ENCODE peak calls at places on chromosomes 6 and 20, in six cellular contexts. One of them, this sample, is unnamed.
A peak's percentile ranks its signal among the peaks of the same experiment; 100 is the strongest.

GRCh38 chr20:53950578-53950977 is 119.8 kb downstream of the BCAS1 start:
- DNase-seq in transverse colon: no peak
- DNase-seq in iPS DF 6.9: no peak
- DNase-seq in CD8-positive, alpha-beta memory T cell: no peak
- DNase-seq in right atrium auricular region: no peak
- DNase-seq in cardiac muscle cell: no peak
- DNase-seq in this sample: no peak

GRCh38 chr6:1609662-1610496 is at the start of gene FOXC1:
- DNase-seq in transverse colon: peak; percentile 79
- DNase-seq in iPS DF 6.9: no peak
- DNase-seq in CD8-positive, alpha-beta memory T cell: no peak
- DNase-seq in right atrium auricular region: peak; percentile 95
- DNase-seq in cardiac muscle cell: peak; percentile 96
- DNase-seq in this sample: no peak

GRCh38 chr6:148345176-148345575 is 2.5 kb downstream of the SASH1 start:
- DNase-seq in transverse colon: no peak
- DNase-seq in iPS DF 6.9: no peak
- DNase-seq in CD8-positive, alpha-beta memory T cell: no peak
- DNase-seq in right atrium auricular region: no peak
- DNase-seq in cardiac muscle cell: no peak
- DNase-seq in this sample: no peak

GRCh38 chr6:4805553-4806307 is 29.5 kb downstream of the CDYL start:
- DNase-seq in transverse colon: peak; percentile 76
- DNase-seq in iPS DF 6.9: no peak
- DNase-seq in CD8-positive, alpha-beta memory T cell: peak; percentile 50
- DNase-seq in right atrium auricular region: no peak
- DNase-seq in cardiac muscle cell: peak; percentile 45
- DNase-seq in this sample: no peak

GRCh38 chr6:2589171-2589661 is 161.5 kb downstream of the MYLK4 start:
- DNase-seq in transverse colon: peak; percentile 21
- DNase-seq in iPS DF 6.9: no peak
- DNase-seq in CD8-positive, alpha-beta memory T cell: no peak
- DNase-seq in right atrium auricular region: no peak
- DNase-seq in cardiac muscle cell: no peak
- DNase-seq in this sample: no peak

GRCh38 chr6:121912905-121913304 is 477.5 kb downstream of the GJA1 start:
- DNase-seq in transverse colon: no peak
- DNase-seq in iPS DF 6.9: no peak
- DNase-seq in CD8-positive, alpha-beta memory T cell: no peak
- DNase-seq in right atrium auricular region: no peak
- DNase-seq in cardiac muscle cell: no peak
- DNase-seq in this sample: no peak

GRCh38 chr20:46870041-46870440 is 24.6 kb upstream of the EYA2 start:
- DNase-seq in transverse colon: no peak
- DNase-seq in iPS DF 6.9: no peak
- DNase-seq in CD8-positive, alpha-beta memory T cell: no peak
- DNase-seq in right atrium auricular region: no peak
- DNase-seq in cardiac muscle cell: no peak
- DNase-seq in this sample: no peak

GRCh38 chr6:30213999-30214982 is 1.1 kb upstream of the TRIM26 start:
- DNase-seq in transverse colon: peak; percentile 91
- DNase-seq in iPS DF 6.9: no peak
- DNase-seq in CD8-positive, alpha-beta memory T cell: peak; percentile 86
- DNase-seq in right atrium auricular region: peak; percentile 87
- DNase-seq in cardiac muscle cell: peak; percentile 81
- DNase-seq in this sample: peak; percentile 69

GRCh38 chr6:162313922-162314660 is 413.5 kb downstream of the PRKN start:
- DNase-seq in transverse colon: no peak
- DNase-seq in iPS DF 6.9: no peak
- DNase-seq in CD8-positive, alpha-beta memory T cell: no peak
- DNase-seq in right atrium auricular region: no peak
- DNase-seq in cardiac muscle cell: no peak
- DNase-seq in this sample: no peak

GRCh38 chr20:5918856-5919633 is 31.3 kb downstream of the TRMT6 start:
- DNase-seq in transverse colon: no peak
- DNase-seq in iPS DF 6.9: no peak
- DNase-seq in CD8-positive, alpha-beta memory T cell: no peak
- DNase-seq in right atrium auricular region: no peak
- DNase-seq in cardiac muscle cell: peak; percentile 62
- DNase-seq in this sample: no peak

GRCh38 chr20:17571153-17571527 is 1.3 kb downstream of the DSTN start:
- DNase-seq in transverse colon: no peak
- DNase-seq in iPS DF 6.9: no peak
- DNase-seq in CD8-positive, alpha-beta memory T cell: no peak
- DNase-seq in right atrium auricular region: no peak
- DNase-seq in cardiac muscle cell: peak; percentile 41
- DNase-seq in this sample: no peak

GRCh38 chr6:84065718-84066290 is 32.2 kb downstream of the MRAP2 start:
- DNase-seq in transverse colon: no peak
- DNase-seq in iPS DF 6.9: no peak
- DNase-seq in CD8-positive, alpha-beta memory T cell: no peak
- DNase-seq in right atrium auricular region: no peak
- DNase-seq in cardiac muscle cell: peak; percentile 45
- DNase-seq in this sample: no peak

GRCh38 chr6:30730611-30731435 is 10.7 kb downstream of the TUBB start:
- DNase-seq in transverse colon: peak; percentile 92
- DNase-seq in iPS DF 6.9: no peak
- DNase-seq in CD8-positive, alpha-beta memory T cell: peak; percentile 86
- DNase-seq in right atrium auricular region: no peak
- DNase-seq in cardiac muscle cell: peak; percentile 51
- DNase-seq in this sample: peak; percentile 75

GRCh38 chr6:47163536-47163935 is 121.4 kb upstream of the ADGRF1 start:
- DNase-seq in transverse colon: no peak
- DNase-seq in iPS DF 6.9: no peak
- DNase-seq in CD8-positive, alpha-beta memory T cell: no peak
- DNase-seq in right atrium auricular region: no peak
- DNase-seq in cardiac muscle cell: no peak
- DNase-seq in this sample: no peak

GRCh38 chr6:114430534-114431124 is 87.8 kb upstream of the HS3ST5 start:
- DNase-seq in transverse colon: no peak
- DNase-seq in iPS DF 6.9: no peak
- DNase-seq in CD8-positive, alpha-beta memory T cell: no peak
- DNase-seq in right atrium auricular region: no peak
- DNase-seq in cardiac muscle cell: no peak
- DNase-seq in this sample: no peak

GRCh38 chr6:36431197-36431596 is 11.5 kb downstream of the PXT1 start:
- DNase-seq in transverse colon: no peak
- DNase-seq in iPS DF 6.9: no peak
- DNase-seq in CD8-positive, alpha-beta memory T cell: no peak
- DNase-seq in right atrium auricular region: no peak
- DNase-seq in cardiac muscle cell: no peak
- DNase-seq in this sample: no peak

GRCh38 chr6:36346486-36346885 is 9.8 kb upstream of the BNIP5 start:
- DNase-seq in transverse colon: no peak
- DNase-seq in iPS DF 6.9: no peak
- DNase-seq in CD8-positive, alpha-beta memory T cell: no peak
- DNase-seq in right atrium auricular region: no peak
- DNase-seq in cardiac muscle cell: no peak
- DNase-seq in this sample: no peak

GRCh38 chr6:49464691-49465090 is 1.5 kb downstream of the CENPQ start:
- DNase-seq in transverse colon: no peak
- DNase-seq in iPS DF 6.9: no peak
- DNase-seq in CD8-positive, alpha-beta memory T cell: no peak
- DNase-seq in right atrium auricular region: no peak
- DNase-seq in cardiac muscle cell: no peak
- DNase-seq in this sample: no peak

GRCh38 chr20:9129756-9130155 is 60.9 kb downstream of the PLCB4 start:
- DNase-seq in transverse colon: no peak
- DNase-seq in iPS DF 6.9: no peak
- DNase-seq in CD8-positive, alpha-beta memory T cell: no peak
- DNase-seq in right atrium auricular region: no peak
- DNase-seq in cardiac muscle cell: no peak
- DNase-seq in this sample: no peak

GRCh38 chr6:117505337-117505736 is 22.9 kb downstream of the DCBLD1 start:
- DNase-seq in transverse colon: no peak
- DNase-seq in iPS DF 6.9: no peak
- DNase-seq in CD8-positive, alpha-beta memory T cell: no peak
- DNase-seq in right atrium auricular region: no peak
- DNase-seq in cardiac muscle cell: no peak
- DNase-seq in this sample: no peak

GRCh38 chr6:14763139-14763538 is 482.7 kb upstream of the JARID2 start:
- DNase-seq in transverse colon: no peak
- DNase-seq in iPS DF 6.9: no peak
- DNase-seq in CD8-positive, alpha-beta memory T cell: no peak
- DNase-seq in right atrium auricular region: no peak
- DNase-seq in cardiac muscle cell: peak; percentile 27
- DNase-seq in this sample: no peak

GRCh38 chr6:104969785-104970581 is 13.1 kb downstream of the LIN28B start:
- DNase-seq in transverse colon: no peak
- DNase-seq in iPS DF 6.9: no peak
- DNase-seq in CD8-positive, alpha-beta memory T cell: no peak
- DNase-seq in right atrium auricular region: no peak
- DNase-seq in cardiac muscle cell: no peak
- DNase-seq in this sample: no peak

GRCh38 chr20:62133051-62133845 is 9.9 kb downstream of the PSMA7 start:
- DNase-seq in transverse colon: no peak
- DNase-seq in iPS DF 6.9: no peak
- DNase-seq in CD8-positive, alpha-beta memory T cell: no peak
- DNase-seq in right atrium auricular region: no peak
- DNase-seq in cardiac muscle cell: peak; percentile 50
- DNase-seq in this sample: no peak

GRCh38 chr6:166610104-166610503 is 16.9 kb downstream of the RPS6KA2 start:
- DNase-seq in transverse colon: no peak
- DNase-seq in iPS DF 6.9: no peak
- DNase-seq in CD8-positive, alpha-beta memory T cell: no peak
- DNase-seq in right atrium auricular region: peak; percentile 7
- DNase-seq in cardiac muscle cell: no peak
- DNase-seq in this sample: no peak

GRCh38 chr20:47115694-47116093 is 221.1 kb downstream of the EYA2 start:
- DNase-seq in transverse colon: no peak
- DNase-seq in iPS DF 6.9: no peak
- DNase-seq in CD8-positive, alpha-beta memory T cell: no peak
- DNase-seq in right atrium auricular region: no peak
- DNase-seq in cardiac muscle cell: no peak
- DNase-seq in this sample: no peak

GRCh38 chr6:81696505-81696904 is 56.0 kb downstream of the TENT5A start:
- DNase-seq in transverse colon: no peak
- DNase-seq in iPS DF 6.9: no peak
- DNase-seq in CD8-positive, alpha-beta memory T cell: no peak
- DNase-seq in right atrium auricular region: no peak
- DNase-seq in cardiac muscle cell: no peak
- DNase-seq in this sample: no peak

GRCh38 chr20:60210779-60211617 is 252.8 kb downstream of the CDH26 start:
- DNase-seq in transverse colon: peak; percentile 46
- DNase-seq in iPS DF 6.9: peak; percentile 29
- DNase-seq in CD8-positive, alpha-beta memory T cell: no peak
- DNase-seq in right atrium auricular region: peak; percentile 67
- DNase-seq in cardiac muscle cell: peak; percentile 52
- DNase-seq in this sample: peak; percentile 3

GRCh38 chr6:118685823-118686449 is 34.5 kb upstream of the CEP85L start:
- DNase-seq in transverse colon: no peak
- DNase-seq in iPS DF 6.9: no peak
- DNase-seq in CD8-positive, alpha-beta memory T cell: no peak
- DNase-seq in right atrium auricular region: no peak
- DNase-seq in cardiac muscle cell: peak; percentile 34
- DNase-seq in this sample: no peak

GRCh38 chr20:46751856-46752255 is 42.4 kb downstream of the SLC2A10 start:
- DNase-seq in transverse colon: no peak
- DNase-seq in iPS DF 6.9: no peak
- DNase-seq in CD8-positive, alpha-beta memory T cell: no peak
- DNase-seq in right atrium auricular region: no peak
- DNase-seq in cardiac muscle cell: peak; percentile 8
- DNase-seq in this sample: no peak

GRCh38 chr6:49556429-49556837 is 6.0 kb downstream of the C6orf141 start:
- DNase-seq in transverse colon: peak; percentile 63
- DNase-seq in iPS DF 6.9: no peak
- DNase-seq in CD8-positive, alpha-beta memory T cell: no peak
- DNase-seq in right atrium auricular region: no peak
- DNase-seq in cardiac muscle cell: peak; percentile 61
- DNase-seq in this sample: no peak

GRCh38 chr20:17625246-17626051 is 55.6 kb downstream of the DSTN start:
- DNase-seq in transverse colon: no peak
- DNase-seq in iPS DF 6.9: no peak
- DNase-seq in CD8-positive, alpha-beta memory T cell: peak; percentile 39
- DNase-seq in right atrium auricular region: no peak
- DNase-seq in cardiac muscle cell: no peak
- DNase-seq in this sample: no peak

GRCh38 chr6:28400122-28400451 is 540 bp upstream of the ZSCAN12 start:
- DNase-seq in transverse colon: no peak
- DNase-seq in iPS DF 6.9: no peak
- DNase-seq in CD8-positive, alpha-beta memory T cell: no peak
- DNase-seq in right atrium auricular region: no peak
- DNase-seq in cardiac muscle cell: no peak
- DNase-seq in this sample: no peak

GRCh38 chr20:44610313-44610965 is 28.1 kb downstream of the PKIG start:
- DNase-seq in transverse colon: no peak
- DNase-seq in iPS DF 6.9: no peak
- DNase-seq in CD8-positive, alpha-beta memory T cell: peak; percentile 68
- DNase-seq in right atrium auricular region: no peak
- DNase-seq in cardiac muscle cell: no peak
- DNase-seq in this sample: no peak

GRCh38 chr6:161214722-161215121 is 59.1 kb downstream of the AGPAT4 start:
- DNase-seq in transverse colon: no peak
- DNase-seq in iPS DF 6.9: no peak
- DNase-seq in CD8-positive, alpha-beta memory T cell: no peak
- DNase-seq in right atrium auricular region: no peak
- DNase-seq in cardiac muscle cell: no peak
- DNase-seq in this sample: no peak
- H3K4me3 ChIP-seq in transverse colon: no peak overlapping the region
- H3K4me3 ChIP-seq in iPS DF 6.9: no peak overlapping the region
- H3K4me3 ChIP-seq in CD8-positive, alpha-beta memory T cell: no peak overlapping the region
- H3K4me3 ChIP-seq in right atrium auricular region: no peak overlapping the region
- H3K4me3 ChIP-seq in cardiac muscle cell: no peak overlapping the region
- H3K4me3 ChIP-seq in this sample: no peak overlapping the region

DNA sequence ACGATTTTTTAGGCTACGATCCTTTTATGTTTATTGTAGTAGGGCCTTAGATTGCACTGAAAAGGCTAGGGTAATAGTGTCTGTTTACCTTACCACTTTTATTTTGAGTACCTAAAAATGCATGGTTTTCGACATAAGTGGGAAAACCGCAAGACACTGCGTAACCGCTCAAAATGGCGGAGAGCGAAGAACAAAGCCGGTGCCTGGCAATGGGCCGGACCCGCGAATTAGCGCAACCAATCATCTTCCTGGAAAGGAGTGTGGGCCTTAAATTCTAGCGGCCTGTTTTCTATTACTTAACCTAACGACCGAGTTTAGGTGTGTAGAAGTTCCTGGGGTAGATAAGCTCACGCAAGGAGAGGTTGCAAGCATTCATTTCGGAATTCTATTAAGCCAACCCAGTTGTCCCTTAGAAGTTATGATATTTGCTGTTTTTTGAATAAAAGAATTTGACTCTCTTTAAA is 118.0 kb downstream of the HFE start:
- DNase-seq in transverse colon: peak; percentile 89
- DNase-seq in iPS DF 6.9: no peak
- DNase-seq in CD8-positive, alpha-beta memory T cell: peak; percentile 94
- DNase-seq in right atrium auricular region: peak; percentile 88
- DNase-seq in cardiac muscle cell: peak; percentile 95
- DNase-seq in this sample: peak; percentile 75
- H3K4me1 ChIP-seq in transverse colon: peaks cover 21% of the 10 kb centered on the region
- H3K4me1 ChIP-seq in iPS DF 6.9: no peaks in the 10 kb centered on the region
- H3K4me1 ChIP-seq in CD8-positive, alpha-beta memory T cell: peaks cover 26% of the 10 kb centered on the region
- H3K4me1 ChIP-seq in right atrium auricular region: peaks cover 16% of the 10 kb centered on the region
- H3K4me1 ChIP-seq in cardiac muscle cell: peaks cover 2% of the 10 kb centered on the region
- H3K4me1 ChIP-seq in this sample: peaks cover 15% of the 10 kb centered on the region

GRCh38 chr6:57089265-57089664 is 723 bp upstream of the ZNF451 start:
- DNase-seq in transverse colon: no peak
- DNase-seq in iPS DF 6.9: no peak
- DNase-seq in CD8-positive, alpha-beta memory T cell: no peak
- DNase-seq in right atrium auricular region: no peak
- DNase-seq in cardiac muscle cell: no peak
- DNase-seq in this sample: no peak
- H3K4me3 ChIP-seq in transverse colon: peak overlapping the region; percentile 56
- H3K4me3 ChIP-seq in iPS DF 6.9: no peak overlapping the region
- H3K4me3 ChIP-seq in CD8-positive, alpha-beta memory T cell: peak overlapping the region; percentile 40
- H3K4me3 ChIP-seq in right atrium auricular region: peak overlapping the region; percentile 61
- H3K4me3 ChIP-seq in cardiac muscle cell: peak overlapping the region; percentile 4
- H3K4me3 ChIP-seq in this sample: peak overlapping the region; percentile 49

GRCh38 chr20:10658876-10659632 is 14.7 kb downstream of the JAG1 start:
- DNase-seq in transverse colon: no peak
- DNase-seq in iPS DF 6.9: no peak
- DNase-seq in CD8-positive, alpha-beta memory T cell: no peak
- DNase-seq in right atrium auricular region: no peak
- DNase-seq in cardiac muscle cell: no peak
- DNase-seq in this sample: no peak
- H3K4me1 ChIP-seq in transverse colon: peaks cover 59% of the 10 kb centered on the region
- H3K4me1 ChIP-seq in iPS DF 6.9: peaks cover 20% of the 10 kb centered on the region
- H3K4me1 ChIP-seq in CD8-positive, alpha-beta memory T cell: no peaks in the 10 kb centered on the region
- H3K4me1 ChIP-seq in right atrium auricular region: peaks cover 81% of the 10 kb centered on the region
- H3K4me1 ChIP-seq in cardiac muscle cell: peaks cover 53% of the 10 kb centered on the region
- H3K4me1 ChIP-seq in this sample: no peaks in the 10 kb centered on the region